ENCODE peak calls at places on chromosomes 13 and 19, in eight cellular contexts. V is GM04504; S is dermis blood vessel endothelial cell; X is Kasumi-1; J is CD8-positive, alpha-beta T cell; R is H54; I is GM13976; Q is activated CD4-positive, alpha-beta memory T cell treated with anti-CD3 and anti-CD28 coated beads, Interleukin-2, amount 10 ng/mL, durations not matched to agents 7 days and 5 days. Y is an unnamed sample.
A peak's percentile ranks its signal among the peaks of the same experiment; 100 is the strongest.

GRCh38 chr19:6613711-6614110 is 22.8 kb upstream of the CD70 start:
- DNase-seq in X (no peak), S (peak; percentile 61), V (no peak), I (peak; percentile 45), J (no peak), Q (peak; percentile 47), R (no peak), Y (no peak)

GRCh38 chr19:12913871-12914690 is 5.0 kb downstream of the SYCE2 start:
- DNase-seq in V (peak; percentile 28), S (no peak), I (no peak), Q (peak; percentile 73), J (peak; percentile 34), X (peak; percentile 98), R (no peak), Y (peak; percentile 74)

GRCh38 chr19:7482584-7483439 is 6.0 kb downstream of the PEX11G start:
- DNase-seq in J (no peak), Q (no peak), X (no peak), R (no peak), I (no peak), S (peak; percentile 35), V (no peak), Y (no peak)

GRCh38 chr13:81153478-81153877 is 812.6 kb upstream of the SPRY2 start:
- DNase-seq in Q (no peak), X (no peak), V (no peak), R (no peak), J (no peak), I (no peak), S (no peak), Y (no peak)

GRCh38 chr19:40594657-40595077 is 6.5 kb upstream of the LTBP4 start:
- DNase-seq in Q (no peak), V (no peak), X (no peak), I (no peak), R (peak; percentile 92), S (no peak), J (no peak), Y (no peak)

GRCh38 chr19:42512743-42513304 is 15.5 kb downstream of the CEACAM1 start:
- DNase-seq in I (peak; percentile 71), S (no peak), V (no peak), R (no peak), X (no peak), J (no peak), Q (no peak), Y (no peak)

GRCh38 chr13:69820180-69820579 is 287.4 kb upstream of the ATXN8OS start:
- DNase-seq in X (no peak), I (no peak), V (no peak), S (no peak), Q (no peak), R (no peak), J (no peak), Y (no peak)

GRCh38 chr19:31232871-31233270 is 116.4 kb downstream of the TSHZ3 start:
- DNase-seq in I (no peak), V (peak; percentile 90), X (no peak), J (no peak), R (no peak), S (no peak), Q (no peak), Y (no peak)

GRCh38 chr19:11843741-11844140 is 4.8 kb upstream of the ZNF439 start:
- DNase-seq in I (no peak), V (no peak), Q (no peak), S (no peak), X (no peak), J (no peak), R (no peak), Y (no peak)

GRCh38 chr19:33235996-33236350 is 10.3 kb upstream of the SLC7A10 start:
- DNase-seq in X (no peak), R (no peak), V (no peak), S (no peak), J (no peak), Q (no peak), I (no peak), Y (no peak)

Y was measured in DND-41.